ENCODE peak calls at places on chromosomes 13 and 19, in nine cellular contexts. T is RPMI8226; B is cerebellar cortex; F is breast epithelium; C is lower leg skin; M is NCI-H146; X is stimulated activated CD4-positive, alpha-beta T cell treated with anti-CD3 and anti-CD28 coated beads, Interleukin-4, amount 100 ng/mL, for 24 hours; H is H54; Y is lung. W is an unnamed sample.

GRCh38 chr13:53499551-53499950 is 470.9 kb downstream of the OLFM4 start:
- DNase-seq in M (peak; percentile 89), Y (no peak), B (no peak), X (no peak), C (no peak), H (no peak), F (no peak), T (no peak), W (no peak)

GRCh38 chr19:14203258-14203657 is 2.7 kb downstream of the ADGRL1 start:
- DNase-seq in X (no peak), T (peak; percentile 23), H (no peak), B (no peak), Y (no peak), F (no peak), M (no peak), C (no peak), W (no peak)

GRCh38 chr13:66657165-66657895 is 572.8 kb downstream of the PCDH9 start:
- DNase-seq in B (peak; percentile 67), Y (peak; percentile 57), C (peak; percentile 83), X (no peak), T (no peak), F (peak; percentile 90), H (no peak), M (peak; percentile 84), W (peak; percentile 60)

GRCh38 chr13:74061939-74062595 is 72.1 kb downstream of the KLF12 start:
- DNase-seq in M (no peak), Y (no peak), F (no peak), B (no peak), T (no peak), X (no peak), H (no peak), C (no peak), W (no peak)

GRCh38 chr19:44757735-44758505 is 9.4 kb downstream of the BCL3 start:
- DNase-seq in H (no peak), X (no peak), F (no peak), T (no peak), M (no peak), C (no peak), Y (peak; percentile 69), B (no peak), W (no peak)

GRCh38 chr13:42892760-42893159 is 99.3 kb downstream of the EPSTI1 start:
- DNase-seq in C (no peak), M (no peak), B (no peak), X (no peak), H (no peak), F (no peak), T (no peak), Y (no peak), W (no peak)

GRCh38 chr13:92682832-92683517 is 543.6 kb upstream of the GPC6 start:
- DNase-seq in H (no peak), Y (no peak), X (no peak), F (no peak), M (no peak), C (no peak), B (no peak), T (no peak), W (no peak)

GRCh38 chr13:109844396-109844795 is 58.0 kb upstream of the IRS2 start:
- DNase-seq in F (no peak), Y (no peak), B (no peak), T (no peak), H (no peak), C (no peak), X (no peak), M (no peak), W (peak; percentile 22)

GRCh38 chr19:17997969-17998826 is 9.8 kb upstream of the ARRDC2 start:
- DNase-seq in M (no peak), B (peak; percentile 57), C (no peak), X (no peak), Y (no peak), F (no peak), H (peak; percentile 85), T (peak; percentile 67), W (no peak)

GRCh38 chr13:51222510-51223283 is 499 bp downstream of the FAM124A start:
- DNase-seq in Y (no peak), C (no peak), B (peak; percentile 25), M (no peak), H (no peak), X (no peak), F (no peak), T (no peak), W (no peak)

GRCh38 chr19:6533746-6534418 is 3.1 kb downstream of the TNFSF9 start:
- DNase-seq in F (no peak), H (no peak), M (no peak), X (no peak), B (no peak), Y (no peak), C (no peak), T (no peak), W (no peak)

GRCh38 chr19:29366757-29367156 is 153.8 kb upstream of the UQCRFS1 start:
- DNase-seq in C (peak; percentile 32), F (no peak), H (no peak), T (no peak), B (no peak), Y (no peak), X (no peak), M (no peak), W (no peak)

GRCh38 chr19:47707135-47707925 is 5.9 kb upstream of the EHD2 start:
- DNase-seq in H (no peak), F (peak; percentile 80), B (peak; percentile 80), T (peak; percentile 82), M (peak; percentile 84), X (peak; percentile 82), C (peak; percentile 93), Y (peak; percentile 79), W (peak; percentile 66)

GRCh38 chr19:29789007-29789406 is 22.8 kb upstream of the CCNE1 start:
- DNase-seq in X (no peak), Y (no peak), C (no peak), M (no peak), H (no peak), T (no peak), F (no peak), B (no peak), W (no peak)

GRCh38 chr19:14333101-14333871 is 48.0 kb upstream of the ADGRE5 start:
- DNase-seq in X (no peak), C (no peak), Y (no peak), T (no peak), F (no peak), M (no peak), B (no peak), H (peak; percentile 79), W (no peak)

GRCh38 chr13:58963321-58963720 is 1200.4 kb downstream of the DIAPH3 start:
- DNase-seq in T (no peak), Y (no peak), M (no peak), B (no peak), X (no peak), F (no peak), C (no peak), H (no peak), W (no peak)

GRCh38 chr19:1085676-1086442 is 9.3 kb downstream of the POLR2E start:
- DNase-seq in M (no peak), H (no peak), B (no peak), Y (no peak), C (no peak), F (no peak), T (no peak), X (no peak), W (no peak)

GRCh38 chr19:14673088-14673487 is 1.6 kb downstream of the ADGRE3 start:
- DNase-seq in F (no peak), B (no peak), T (no peak), H (no peak), C (no peak), M (no peak), Y (no peak), X (no peak), W (no peak)

W was measured in prostate gland.